ENCODE peak calls at places on chromosomes 11 and 22, in eight cellular contexts. One of them, this sample, is unnamed.

GRCh38 chr11:2522636-2523255 is 77.9 kb downstream of the KCNQ1 start:
- DNase-seq in AG04449: no peak
- DNase-seq in HFFc6: no peak
- DNase-seq in A673: no peak
- DNase-seq in tibial artery: no peak
- DNase-seq in retinal pigment epithelial cell: no peak
- DNase-seq in heart left ventricle: peak
- DNase-seq in RWPE1: no peak
- DNase-seq in this sample: no peak

GRCh38 chr11:17988465-17988864 is 24.4 kb downstream of the SERGEF start:
- DNase-seq in heart left ventricle: no peak
- DNase-seq in tibial artery: no peak
- DNase-seq in A673: no peak
- DNase-seq in AG04449: no peak
- DNase-seq in retinal pigment epithelial cell: no peak
- DNase-seq in HFFc6: no peak
- DNase-seq in RWPE1: no peak
- DNase-seq in this sample: no peak

GRCh38 chr11:44539971-44540370 is 25.5 kb upstream of the CD82 start:
- DNase-seq in AG04449: no peak
- DNase-seq in A673: no peak
- DNase-seq in RWPE1: no peak
- DNase-seq in HFFc6: no peak
- DNase-seq in heart left ventricle: no peak
- DNase-seq in tibial artery: no peak
- DNase-seq in retinal pigment epithelial cell: no peak
- DNase-seq in this sample: no peak

GRCh38 chr11:94705419-94705818 is 62.7 kb upstream of the AMOTL1 start:
- DNase-seq in A673: no peak
- DNase-seq in AG04449: no peak
- DNase-seq in HFFc6: no peak
- DNase-seq in heart left ventricle: peak
- DNase-seq in retinal pigment epithelial cell: no peak
- DNase-seq in RWPE1: no peak
- DNase-seq in tibial artery: no peak
- DNase-seq in this sample: no peak

GRCh38 chr22:39727541-39727940 is 157.0 kb downstream of the CACNA1I start:
- DNase-seq in HFFc6: no peak
- DNase-seq in tibial artery: no peak
- DNase-seq in A673: no peak
- DNase-seq in retinal pigment epithelial cell: peak
- DNase-seq in RWPE1: peak
- DNase-seq in AG04449: no peak
- DNase-seq in heart left ventricle: no peak
- DNase-seq in this sample: peak

GRCh38 chr11:6576471-6577373 is 26.7 kb downstream of the RRP8 start:
- DNase-seq in tibial artery: no peak
- DNase-seq in RWPE1: no peak
- DNase-seq in A673: peak
- DNase-seq in AG04449: no peak
- DNase-seq in HFFc6: peak
- DNase-seq in heart left ventricle: no peak
- DNase-seq in retinal pigment epithelial cell: peak
- DNase-seq in this sample: no peak

GRCh38 chr11:117181586-117182550 is 3.3 kb downstream of the SIDT2 start:
- DNase-seq in tibial artery: no peak
- DNase-seq in HFFc6: no peak
- DNase-seq in RWPE1: no peak
- DNase-seq in heart left ventricle: no peak
- DNase-seq in AG04449: no peak
- DNase-seq in A673: no peak
- DNase-seq in retinal pigment epithelial cell: no peak
- DNase-seq in this sample: no peak

GRCh38 chr11:44426119-44426518 is 116.2 kb upstream of the ALX4 start:
- DNase-seq in RWPE1: no peak
- DNase-seq in A673: no peak
- DNase-seq in AG04449: no peak
- DNase-seq in tibial artery: no peak
- DNase-seq in heart left ventricle: no peak
- DNase-seq in HFFc6: no peak
- DNase-seq in retinal pigment epithelial cell: no peak
- DNase-seq in this sample: no peak

GRCh38 chr11:19642185-19642591 is 70.4 kb upstream of the NAV2 start:
- DNase-seq in RWPE1: no peak
- DNase-seq in heart left ventricle: peak
- DNase-seq in retinal pigment epithelial cell: no peak
- DNase-seq in HFFc6: no peak
- DNase-seq in tibial artery: peak
- DNase-seq in AG04449: no peak
- DNase-seq in A673: no peak
- DNase-seq in this sample: no peak

GRCh38 chr22:20267441-20268288 is 453 bp downstream of the RTN4R start:
- DNase-seq in AG04449: no peak
- DNase-seq in A673: peak
- DNase-seq in retinal pigment epithelial cell: no peak
- DNase-seq in tibial artery: no peak
- DNase-seq in HFFc6: no peak
- DNase-seq in RWPE1: no peak
- DNase-seq in heart left ventricle: no peak
- DNase-seq in this sample: peak

GRCh38 chr22:20271114-20271994 is 3.2 kb upstream of the RTN4R start:
- DNase-seq in AG04449: no peak
- DNase-seq in tibial artery: no peak
- DNase-seq in retinal pigment epithelial cell: no peak
- DNase-seq in A673: no peak
- DNase-seq in RWPE1: no peak
- DNase-seq in heart left ventricle: no peak
- DNase-seq in HFFc6: no peak
- DNase-seq in this sample: no peak

GRCh38 chr22:20264614-20265452 is 3.3 kb downstream of the RTN4R start:
- DNase-seq in RWPE1: no peak
- DNase-seq in heart left ventricle: no peak
- DNase-seq in A673: no peak
- DNase-seq in HFFc6: no peak
- DNase-seq in retinal pigment epithelial cell: no peak
- DNase-seq in AG04449: no peak
- DNase-seq in tibial artery: no peak
- DNase-seq in this sample: no peak

GRCh38 chr22:20268289-20268349 is at the start of gene RTN4R:
- DNase-seq in retinal pigment epithelial cell: no peak
- DNase-seq in AG04449: no peak
- DNase-seq in A673: no peak
- DNase-seq in RWPE1: no peak
- DNase-seq in tibial artery: no peak
- DNase-seq in heart left ventricle: no peak
- DNase-seq in HFFc6: no peak
- DNase-seq in this sample: no peak

DNA sequence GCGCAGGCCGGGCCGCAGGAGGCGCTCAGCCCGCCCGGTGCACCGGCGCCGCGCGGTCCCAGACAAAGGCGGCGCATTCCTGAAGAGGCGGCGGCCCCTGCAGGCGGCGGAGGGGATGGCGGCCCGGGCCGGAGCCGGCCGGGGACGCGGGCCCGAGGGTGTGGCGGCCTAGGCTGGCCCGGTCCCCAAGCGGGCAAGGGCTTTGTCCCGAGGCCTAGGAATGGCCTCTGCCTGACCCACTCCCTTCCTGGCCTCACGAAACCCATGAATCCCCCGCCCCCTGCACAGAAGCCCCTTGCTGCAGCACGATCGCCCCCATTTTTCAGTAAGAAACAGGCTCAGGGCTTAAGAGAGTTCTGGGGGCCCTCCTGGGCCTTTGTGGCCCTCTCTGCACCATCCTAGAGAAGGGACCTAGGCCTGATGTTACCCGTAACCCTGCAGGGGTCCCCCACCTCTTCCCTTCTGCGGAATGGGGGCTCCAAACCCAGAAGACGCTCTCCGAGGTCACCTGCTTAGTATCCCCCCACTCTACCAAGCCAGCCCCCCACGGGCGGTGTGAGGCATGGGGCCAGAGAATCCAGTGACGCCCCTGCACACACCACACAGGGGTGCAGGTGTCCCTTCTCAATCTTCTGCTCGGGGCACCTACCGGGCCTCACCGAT is 363 bp upstream of the RTN4R start:
- DNase-seq in RWPE1: peak
- DNase-seq in AG04449: no peak
- DNase-seq in tibial artery: no peak
- DNase-seq in HFFc6: no peak
- DNase-seq in heart left ventricle: peak
- DNase-seq in A673: peak
- DNase-seq in retinal pigment epithelial cell: no peak
- DNase-seq in this sample: peak
- TF ChIP-seq CTCF in RWPE1: peak
- TF ChIP-seq CTCF in AG04449: peak
- TF ChIP-seq CTCF in tibial artery: peak
- TF ChIP-seq CTCF in HFFc6: peak
- TF ChIP-seq CTCF in heart left ventricle: peak
- TF ChIP-seq CTCF in A673: peak
- TF ChIP-seq CTCF in retinal pigment epithelial cell: no peak
- TF ChIP-seq CTCF in this sample: peak

GRCh38 chr22:47337161-47337621 is 574.7 kb downstream of the TBC1D22A start:
- DNase-seq in AG04449: peak
- DNase-seq in RWPE1: peak
- DNase-seq in retinal pigment epithelial cell: peak
- DNase-seq in A673: peak
- DNase-seq in HFFc6: peak
- DNase-seq in tibial artery: no peak
- DNase-seq in heart left ventricle: no peak
- DNase-seq in this sample: peak

GRCh38 chr22:47335958-47336357 is 573.5 kb downstream of the TBC1D22A start:
- DNase-seq in AG04449: no peak
- DNase-seq in heart left ventricle: no peak
- DNase-seq in HFFc6: no peak
- DNase-seq in tibial artery: no peak
- DNase-seq in RWPE1: no peak
- DNase-seq in A673: no peak
- DNase-seq in retinal pigment epithelial cell: no peak
- DNase-seq in this sample: no peak

GRCh38 chr22:47333625-47334024 is 571.2 kb downstream of the TBC1D22A start:
- DNase-seq in RWPE1: peak
- DNase-seq in tibial artery: no peak
- DNase-seq in HFFc6: peak
- DNase-seq in AG04449: no peak
- DNase-seq in heart left ventricle: no peak
- DNase-seq in A673: peak
- DNase-seq in retinal pigment epithelial cell: peak
- DNase-seq in this sample: peak

GRCh38 chr22:47334596-47334995 is 572.1 kb downstream of the TBC1D22A start:
- DNase-seq in A673: no peak
- DNase-seq in AG04449: no peak
- DNase-seq in heart left ventricle: no peak
- DNase-seq in HFFc6: no peak
- DNase-seq in RWPE1: no peak
- DNase-seq in retinal pigment epithelial cell: no peak
- DNase-seq in tibial artery: no peak
- DNase-seq in this sample: no peak

DNA sequence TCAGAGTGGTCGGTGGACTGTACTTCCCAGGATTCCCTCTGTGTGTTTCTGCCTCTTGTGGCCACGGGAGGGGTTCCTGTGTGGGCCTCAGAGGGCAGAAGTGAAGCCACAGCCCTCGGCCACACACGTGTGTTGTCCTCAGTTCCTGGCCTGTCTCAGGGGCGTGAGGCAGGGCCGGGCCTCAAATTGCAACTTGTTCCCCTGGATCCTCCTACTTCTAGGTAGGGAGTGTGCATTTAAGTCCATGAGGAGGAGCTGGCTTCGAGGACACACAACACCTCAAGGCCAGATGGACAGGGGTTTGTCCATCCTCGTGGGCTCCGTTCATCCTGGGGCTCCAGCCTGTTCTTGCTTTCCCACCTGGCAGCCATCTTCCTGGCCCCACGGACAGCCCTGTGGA is 573.0 kb downstream of the TBC1D22A start:
- DNase-seq in HFFc6: no peak
- DNase-seq in heart left ventricle: no peak
- DNase-seq in A673: no peak
- DNase-seq in tibial artery: no peak
- DNase-seq in RWPE1: no peak
- DNase-seq in retinal pigment epithelial cell: no peak
- DNase-seq in AG04449: no peak
- DNase-seq in this sample: no peak
- TF ChIP-seq CTCF in HFFc6: no peak
- TF ChIP-seq CTCF in heart left ventricle: no peak
- TF ChIP-seq CTCF in A673: no peak
- TF ChIP-seq CTCF in tibial artery: no peak
- TF ChIP-seq CTCF in RWPE1: no peak
- TF ChIP-seq CTCF in retinal pigment epithelial cell: no peak
- TF ChIP-seq CTCF in AG04449: no peak
- TF ChIP-seq CTCF in this sample: no peak

GRCh38 chr11:72534859-72535547 is 100.7 kb upstream of the CLPB start:
- DNase-seq in A673: no peak
- DNase-seq in tibial artery: no peak
- DNase-seq in heart left ventricle: no peak
- DNase-seq in HFFc6: peak
- DNase-seq in AG04449: peak
- DNase-seq in RWPE1: no peak
- DNase-seq in retinal pigment epithelial cell: peak
- DNase-seq in this sample: no peak
- TF ChIP-seq CTCF in A673: no peak
- TF ChIP-seq CTCF in tibial artery: no peak
- TF ChIP-seq CTCF in heart left ventricle: no peak
- TF ChIP-seq CTCF in HFFc6: peak
- TF ChIP-seq CTCF in AG04449: no peak
- TF ChIP-seq CTCF in RWPE1: no peak
- TF ChIP-seq CTCF in retinal pigment epithelial cell: peak
- TF ChIP-seq CTCF in this sample: no peak

GRCh38 chr22:31243339-31244043 is 31.4 kb downstream of the LIMK2 start:
- DNase-seq in heart left ventricle: no peak
- DNase-seq in AG04449: no peak
- DNase-seq in tibial artery: no peak
- DNase-seq in retinal pigment epithelial cell: peak
- DNase-seq in RWPE1: peak
- DNase-seq in A673: no peak
- DNase-seq in HFFc6: peak
- DNase-seq in this sample: peak
- TF ChIP-seq CTCF in heart left ventricle: no peak
- TF ChIP-seq CTCF in AG04449: no peak
- TF ChIP-seq CTCF in tibial artery: no peak
- TF ChIP-seq CTCF in retinal pigment epithelial cell: no peak
- TF ChIP-seq CTCF in RWPE1: peak
- TF ChIP-seq CTCF in A673: no peak
- TF ChIP-seq CTCF in HFFc6: no peak
- TF ChIP-seq CTCF in this sample: no peak

GRCh38 chr22:38230108-38230825 is 28.5 kb downstream of the MAFF start:
- DNase-seq in heart left ventricle: peak
- DNase-seq in tibial artery: no peak
- DNase-seq in A673: peak
- DNase-seq in AG04449: no peak
- DNase-seq in RWPE1: no peak
- DNase-seq in HFFc6: no peak
- DNase-seq in retinal pigment epithelial cell: no peak
- DNase-seq in this sample: no peak
- TF ChIP-seq CTCF in heart left ventricle: no peak
- TF ChIP-seq CTCF in tibial artery: no peak
- TF ChIP-seq CTCF in A673: peak
- TF ChIP-seq CTCF in AG04449: peak
- TF ChIP-seq CTCF in RWPE1: no peak
- TF ChIP-seq CTCF in HFFc6: peak
- TF ChIP-seq CTCF in retinal pigment epithelial cell: peak
- TF ChIP-seq CTCF in this sample: no peak

GRCh38 chr11:31967404-31967950 is 123.4 kb upstream of the RCN1 start:
- DNase-seq in AG04449: no peak
- DNase-seq in heart left ventricle: no peak
- DNase-seq in A673: no peak
- DNase-seq in retinal pigment epithelial cell: no peak
- DNase-seq in RWPE1: no peak
- DNase-seq in tibial artery: no peak
- DNase-seq in HFFc6: no peak
- DNase-seq in this sample: no peak
- TF ChIP-seq CTCF in AG04449: no peak
- TF ChIP-seq CTCF in heart left ventricle: no peak
- TF ChIP-seq CTCF in A673: no peak
- TF ChIP-seq CTCF in retinal pigment epithelial cell: no peak
- TF ChIP-seq CTCF in RWPE1: no peak
- TF ChIP-seq CTCF in tibial artery: no peak
- TF ChIP-seq CTCF in HFFc6: no peak
- TF ChIP-seq CTCF in this sample: no peak

This sample was measured in Calu3.